ENCODE peak calls at places on chromosomes 6 and 20, in five cellular contexts. P is naive thymus-derived CD8-positive, alpha-beta T cell; B is activated T-helper 1 cell treated with anti-CD3 and anti-CD28 coated beads, Interleukin-12 subunit alpha, Interleukin-12 subunit beta, Interleukin-2, Interleukin-4 antibody, amounts not matched to agents 30 ng/mL and 10 ng/mL and 1 ng/mL, durations not matched to agents 14 hours and 24 hours and 36 hours; L is OCI-M1; F is DND-41. S is an unnamed sample.

GRCh38 chr6:164911873-164912580 is 397.4 kb downstream of the C6orf118 start:
- DNase-seq in P (no peak), B (no peak), L (no peak), F (no peak), S (no peak)

GRCh38 chr6:157853018-157853805 is 30.2 kb downstream of the SNX9 start:
- DNase-seq in P (no peak), B (no peak), L (no peak), F (no peak), S (no peak)

GRCh38 chr6:108914235-108915022 is 66.2 kb downstream of the ARMC2 start:
- DNase-seq in P (peak), B (peak), L (peak), F (peak), S (no peak)

GRCh38 chr6:2949536-2950083 is 21.8 kb downstream of the SERPINB6 start:
- DNase-seq in P (no peak), B (no peak), L (no peak), F (no peak), S (no peak)

GRCh38 chr20:1122388-1123315 is 4.2 kb downstream of the PSMF1 start:
- DNase-seq in P (no peak), B (no peak), L (peak), F (peak), S (no peak)

GRCh38 chr6:140217283-140217682 is 842.8 kb upstream of the CITED2 start:
- DNase-seq in P (no peak), B (no peak), L (peak), F (no peak), S (no peak)

GRCh38 chr6:147821266-147821665 is 312.8 kb downstream of the SAMD5 start:
- DNase-seq in P (no peak), B (no peak), L (no peak), F (no peak), S (no peak)

GRCh38 chr6:14726816-14727493 is 518.9 kb upstream of the JARID2 start:
- DNase-seq in P (no peak), B (no peak), L (peak), F (no peak), S (no peak)

GRCh38 chr20:10984899-10985298 is 311.1 kb upstream of the JAG1 start:
- DNase-seq in P (no peak), B (no peak), L (no peak), F (no peak), S (no peak)

GRCh38 chr6:111710439-111710838 is 104.8 kb upstream of the TRAF3IP2 start:
- DNase-seq in P (no peak), B (no peak), L (no peak), F (no peak), S (no peak)

GRCh38 chr6:105321728-105322127 is 81.2 kb downstream of the PREP start:
- DNase-seq in P (no peak), B (no peak), L (no peak), F (no peak), S (no peak)

GRCh38 chr20:8183526-8183925 is 51.5 kb downstream of the PLCB1 start:
- DNase-seq in P (no peak), B (no peak), L (no peak), F (no peak), S (no peak)

GRCh38 chr6:25050356-25050755 is 114.6 kb upstream of the RIPOR2 start:
- DNase-seq in P (peak), B (peak), L (peak), F (peak), S (no peak)

GRCh38 chr20:32449057-32449889 is 91.1 kb downstream of the ASXL1 start:
- DNase-seq in P (no peak), B (no peak), L (no peak), F (no peak), S (no peak)